ENCODE peak calls at places on chromosomes 7 and 10, in four cellular contexts. G, N, S and J are unnamed samples.

GRCh38 chr7:3164363-3164762 is 120.7 kb upstream of the CARD11 start:
- DNase-seq in G (peak; percentile 64), N (no peak), S (no peak), J (no peak)

GRCh38 chr7:143399151-143399550 is 9.5 kb downstream of the EPHA1 start:
- DNase-seq in G (no peak), N (no peak), S (no peak), J (no peak)

GRCh38 chr10:110748970-110749369 is 104.8 kb downstream of the RBM20 start:
- DNase-seq in S (no peak), G (no peak), N (no peak), J (no peak)

GRCh38 chr7:156979711-156980110 is 30.2 kb downstream of the NOM1 start:
- DNase-seq in N (no peak), G (no peak), S (no peak), J (no peak)

GRCh38 chr7:130409722-130410072 is 29.4 kb downstream of the CPA1 start:
- DNase-seq in G (no peak), S (no peak), N (no peak), J (no peak)

GRCh38 chr10:33746878-33747277 is 412.4 kb upstream of the NRP1 start:
- DNase-seq in S (no peak), G (no peak), N (peak; percentile 63), J (no peak)

GRCh38 chr10:101047961-101048892 is 13.6 kb upstream of the KAZALD1 start:
- DNase-seq in N (no peak), S (no peak), G (peak; percentile 60), J (no peak)

GRCh38 chr7:27095897-27096755 is at the start of gene HOXA1:
- DNase-seq in N (peak; percentile 92), G (peak; percentile 86), S (no peak), J (peak; percentile 76)

GRCh38 chr7:122299624-122299934 is 5.0 kb downstream of the FEZF1 start:
- DNase-seq in G (no peak), N (no peak), S (no peak), J (no peak)

GRCh38 chr10:91758303-91759146 is 39.7 kb upstream of the TNKS2 start:
- DNase-seq in G (peak; percentile 59), N (peak; percentile 48), S (peak; percentile 39), J (no peak)

GRCh38 chr7:81956520-81956919 is 186.7 kb upstream of the HGF start:
- DNase-seq in G (peak; percentile 46), N (no peak), S (peak; percentile 18), J (no peak)

GRCh38 chr10:17533731-17534130 is 79.3 kb upstream of the ST8SIA6 start:
- DNase-seq in S (no peak), N (peak; percentile 79), G (no peak), J (no peak)

GRCh38 chr7:93117327-93117726 is 452 bp downstream of the SAMD9 start:
- DNase-seq in G (no peak), S (no peak), N (no peak), J (no peak)

GRCh38 chr7:74332373-74333176 is 43.4 kb downstream of the CLIP2 start:
- DNase-seq in N (no peak), S (no peak), G (no peak), J (no peak)

GRCh38 chr10:43263551-43264323 is 3.1 kb downstream of the RASGEF1A start:
- DNase-seq in S (no peak), N (no peak), G (no peak), J (no peak)

GRCh38 chr10:59366310-59366709 is 4.0 kb upstream of the FAM13C start:
- DNase-seq in N (no peak), S (no peak), G (no peak), J (peak; percentile 15)

GRCh38 chr10:48306870-48307531 is 524 bp downstream of the MAPK8 start:
- DNase-seq in N (peak; percentile 32), S (no peak), G (peak; percentile 77), J (peak; percentile 61)

GRCh38 chr7:22445140-22445722 is 54.8 kb downstream of the STEAP1B start:
- DNase-seq in S (no peak), G (no peak), N (peak; percentile 65), J (peak; percentile 36)

GRCh38 chr7:22251284-22251683 is 105.7 kb downstream of the RAPGEF5 start:
- DNase-seq in N (no peak), G (no peak), S (no peak), J (no peak)

GRCh38 chr7:2500701-2501100 is 18.9 kb upstream of the LFNG start:
- DNase-seq in G (no peak), S (no peak), N (no peak), J (no peak)

GRCh38 chr10:3955954-3956617 is 171.1 kb upstream of the KLF6 start:
- DNase-seq in N (no peak), G (no peak), S (no peak), J (no peak)

GRCh38 chr10:132446661-132447445 is 49.9 kb downstream of the PWWP2B start:
- DNase-seq in S (no peak), N (peak; percentile 64), G (peak; percentile 87), J (peak; percentile 60)

GRCh38 chr10:26573674-26574073 is 123.8 kb upstream of the PDSS1 start:
- DNase-seq in S (no peak), N (no peak), G (peak; percentile 60), J (no peak)

GRCh38 chr7:3187378-3188040 is 113.5 kb upstream of the SDK1 start:
- DNase-seq in N (no peak), S (no peak), G (no peak), J (no peak)

GRCh38 chr7:122305475-122306319 is 1.1 kb upstream of the FEZF1 start:
- DNase-seq in S (no peak), G (peak; percentile 27), N (no peak), J (no peak)

GRCh38 chr10:48437546-48437945 is 131.1 kb downstream of the MAPK8 start:
- DNase-seq in S (no peak), N (no peak), G (no peak), J (no peak)

GRCh38 chr10:42367532-42368230 is 270.7 kb downstream of the ZNF33B start:
- DNase-seq in S (peak; percentile 91), G (no peak), N (peak; percentile 94), J (peak; percentile 55)

GRCh38 chr7:151082151-151083070 is 882 bp downstream of the TMUB1 start:
- DNase-seq in N (peak; percentile 20), G (no peak), S (no peak), J (peak; percentile 32)

GRCh38 chr10:34589275-34589674 is 225.8 kb downstream of the PARD3 start:
- DNase-seq in N (no peak), S (no peak), G (no peak), J (no peak)

GRCh38 chr10:58264780-58265179 is 2.9 kb downstream of the IPMK start:
- DNase-seq in N (no peak), G (no peak), S (no peak), J (no peak)

GRCh38 chr7:47254081-47255006 is 327.6 kb downstream of the TNS3 start:
- DNase-seq in N (peak; percentile 36), S (no peak), G (peak; percentile 88), J (peak; percentile 84)

GRCh38 chr7:100156331-100157068 is 2.0 kb downstream of the TRAPPC14 start:
- DNase-seq in S (no peak), G (no peak), N (peak; percentile 34), J (no peak)

GRCh38 chr7:6430271-6430940 is 17.3 kb downstream of the DAGLB start:
- DNase-seq in S (no peak), N (no peak), G (no peak), J (no peak)

GRCh38 chr7:143008007-143008901 is 18.7 kb downstream of the OR9A2 start:
- DNase-seq in N (peak; percentile 32), S (peak; percentile 51), G (peak; percentile 84), J (peak; percentile 67)

GRCh38 chr10:7084255-7085005 is 326.4 kb downstream of the SFMBT2 start:
- DNase-seq in G (no peak), N (no peak), S (no peak), J (no peak)

GRCh38 chr10:94402204-94403033 is at the start of gene TBC1D12:
- DNase-seq in S (peak; percentile 92), G (peak; percentile 97), N (peak; percentile 95), J (peak; percentile 95)

GRCh38 chr10:44118500-44118899 is 266.4 kb downstream of the CXCL12 start:
- DNase-seq in G (no peak), S (no peak), N (no peak), J (no peak)

GRCh38 chr10:33125522-33125921 is 167.5 kb upstream of the ITGB1 start:
- DNase-seq in S (no peak), G (no peak), N (no peak), J (no peak)

GRCh38 chr10:46308666-46309450 is 22.1 kb downstream of the ANTXRL start:
- DNase-seq in G (no peak), S (no peak), N (no peak), J (no peak)

DNA sequence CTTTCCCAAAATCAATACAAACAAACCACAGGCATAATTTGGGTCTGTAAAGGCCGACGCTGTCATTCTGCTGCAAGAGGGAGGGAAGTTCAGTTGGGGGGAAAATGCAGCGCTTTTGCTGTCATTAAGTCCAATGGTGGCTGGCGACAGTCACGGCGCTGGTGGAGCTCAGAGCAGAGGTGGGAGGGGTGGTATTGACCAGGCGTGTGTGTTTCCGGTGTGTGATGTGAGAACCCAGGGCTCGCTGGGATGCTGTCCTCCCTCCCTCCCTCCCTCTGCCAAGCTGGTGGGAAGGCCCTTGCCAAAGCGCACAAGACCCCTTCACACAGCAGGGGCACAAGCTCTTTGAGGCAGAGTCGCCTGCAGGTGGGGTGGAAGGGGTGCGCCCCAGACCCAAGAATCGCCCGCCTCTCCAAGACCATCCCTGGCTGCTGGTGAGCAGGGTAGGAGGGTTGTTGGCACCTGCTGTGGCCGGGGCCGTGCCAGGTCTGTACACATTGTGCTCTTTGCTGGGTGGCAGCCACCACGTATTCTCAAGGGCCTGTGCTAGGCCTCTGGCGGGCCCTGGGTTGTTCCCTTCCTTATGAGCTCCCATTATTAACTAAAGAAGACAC is 84.2 kb downstream of the LHPP start:
- DNase-seq in G (no peak), S (no peak), N (no peak), J (no peak)
- H3K4me1 ChIP-seq in G (peaks cover 9% of the 10 kb centered on the region), S (peaks cover 3% of the 10 kb centered on the region), N (peaks cover 5% of the 10 kb centered on the region), J (no peaks in the 10 kb centered on the region)

DNA sequence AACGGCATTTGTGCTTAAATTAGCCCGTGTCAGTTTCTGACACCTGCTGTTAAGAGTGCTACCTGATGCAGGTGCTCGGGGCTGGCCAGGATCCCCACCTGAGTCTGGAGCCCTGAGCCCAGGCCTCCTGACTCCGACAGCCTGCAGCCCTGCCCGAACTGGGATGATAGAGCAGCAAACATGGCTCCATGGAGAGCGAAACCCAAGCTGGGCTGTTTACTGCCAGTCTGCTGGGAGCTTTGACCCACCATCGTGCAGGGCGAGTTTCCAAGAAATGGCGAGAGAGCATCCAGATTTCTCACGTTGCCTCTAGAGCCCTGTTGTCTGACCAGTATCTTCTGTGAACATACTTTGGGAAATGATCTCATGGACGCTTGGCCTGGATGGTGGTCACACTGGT is 66.2 kb downstream of the MGMT start:
- DNase-seq in N (no peak), S (no peak), G (no peak), J (no peak)
- H3K27ac ChIP-seq in N (no peak overlapping the region), S (no peak overlapping the region), G (no peak overlapping the region), J (no peak overlapping the region)

GRCh38 chr7:116710764-116711452 is 38.9 kb downstream of the MET start:
- DNase-seq in N (peak; percentile 68), S (no peak), G (no peak), J (no peak)
- H3K4me1 ChIP-seq in N (peaks cover 55% of the 10 kb centered on the region), S (peaks cover 82% of the 10 kb centered on the region), G (no peaks in the 10 kb centered on the region), J (no peaks in the 10 kb centered on the region)

GRCh38 chr7:954330-955238 is at the start of gene ADAP1:
- DNase-seq in N (peak; percentile 41), G (peak; percentile 85), S (no peak), J (peak; percentile 7)
- H3K27ac ChIP-seq in N (no peak within 1 kb of the TSS), G (peak within 1 kb of the TSS; percentile 70), S (no peak within 1 kb of the TSS), J (no peak within 1 kb of the TSS)